ENCODE peak calls at places on chromosomes 1 and 21, in eight cellular contexts. One of them, this sample, is unnamed.

GRCh38 chr1:181064030-181064594 is 24.4 kb upstream of the IER5 start:
- DNase-seq in Panc1: no peak
- DNase-seq in stimulated activated CD4-positive, alpha-beta T cell treated with anti-CD3 and anti-CD28 coated beads, Interleukin-4, amount 100 ng/mL, for 1 hour: no peak
- DNase-seq in activated CD4-positive, alpha-beta T cell treated with anti-CD3 and anti-CD28 coated beads, Interleukin-2, amount 10 ng/mL, durations not matched to agents 7 days and 5 days: no peak
- DNase-seq in left lung: no peak
- DNase-seq in AG10803: no peak
- DNase-seq in CD8-positive, alpha-beta memory T cell: no peak
- DNase-seq in putamen: no peak
- DNase-seq in this sample: no peak

GRCh38 chr1:22949807-22950462 is 22.7 kb downstream of the LACTBL1 start:
- DNase-seq in left lung: no peak
- DNase-seq in stimulated activated CD4-positive, alpha-beta T cell treated with anti-CD3 and anti-CD28 coated beads, Interleukin-4, amount 100 ng/mL, for 1 hour: no peak
- DNase-seq in activated CD4-positive, alpha-beta T cell treated with anti-CD3 and anti-CD28 coated beads, Interleukin-2, amount 10 ng/mL, durations not matched to agents 7 days and 5 days: no peak
- DNase-seq in AG10803: peak
- DNase-seq in Panc1: no peak
- DNase-seq in putamen: no peak
- DNase-seq in CD8-positive, alpha-beta memory T cell: no peak
- DNase-seq in this sample: no peak

GRCh38 chr1:1003618-1004419 is 3.9 kb upstream of the HES4 start:
- DNase-seq in stimulated activated CD4-positive, alpha-beta T cell treated with anti-CD3 and anti-CD28 coated beads, Interleukin-4, amount 100 ng/mL, for 1 hour: no peak
- DNase-seq in AG10803: no peak
- DNase-seq in left lung: peak
- DNase-seq in activated CD4-positive, alpha-beta T cell treated with anti-CD3 and anti-CD28 coated beads, Interleukin-2, amount 10 ng/mL, durations not matched to agents 7 days and 5 days: no peak
- DNase-seq in putamen: no peak
- DNase-seq in Panc1: no peak
- DNase-seq in CD8-positive, alpha-beta memory T cell: no peak
- DNase-seq in this sample: no peak

GRCh38 chr1:92201973-92202372 is 15.7 kb upstream of the C1orf146 start:
- DNase-seq in Panc1: no peak
- DNase-seq in putamen: no peak
- DNase-seq in CD8-positive, alpha-beta memory T cell: no peak
- DNase-seq in AG10803: no peak
- DNase-seq in activated CD4-positive, alpha-beta T cell treated with anti-CD3 and anti-CD28 coated beads, Interleukin-2, amount 10 ng/mL, durations not matched to agents 7 days and 5 days: peak
- DNase-seq in left lung: no peak
- DNase-seq in stimulated activated CD4-positive, alpha-beta T cell treated with anti-CD3 and anti-CD28 coated beads, Interleukin-4, amount 100 ng/mL, for 1 hour: no peak
- DNase-seq in this sample: no peak

GRCh38 chr1:154593390-154593789 is 14.6 kb downstream of the ADAR start:
- DNase-seq in stimulated activated CD4-positive, alpha-beta T cell treated with anti-CD3 and anti-CD28 coated beads, Interleukin-4, amount 100 ng/mL, for 1 hour: no peak
- DNase-seq in Panc1: no peak
- DNase-seq in left lung: no peak
- DNase-seq in putamen: no peak
- DNase-seq in AG10803: no peak
- DNase-seq in CD8-positive, alpha-beta memory T cell: no peak
- DNase-seq in activated CD4-positive, alpha-beta T cell treated with anti-CD3 and anti-CD28 coated beads, Interleukin-2, amount 10 ng/mL, durations not matched to agents 7 days and 5 days: no peak
- DNase-seq in this sample: no peak

GRCh38 chr1:212247179-212247721 is 38.0 kb upstream of the PPP2R5A start:
- DNase-seq in stimulated activated CD4-positive, alpha-beta T cell treated with anti-CD3 and anti-CD28 coated beads, Interleukin-4, amount 100 ng/mL, for 1 hour: no peak
- DNase-seq in activated CD4-positive, alpha-beta T cell treated with anti-CD3 and anti-CD28 coated beads, Interleukin-2, amount 10 ng/mL, durations not matched to agents 7 days and 5 days: no peak
- DNase-seq in CD8-positive, alpha-beta memory T cell: no peak
- DNase-seq in putamen: no peak
- DNase-seq in Panc1: no peak
- DNase-seq in left lung: no peak
- DNase-seq in AG10803: peak
- DNase-seq in this sample: no peak

GRCh38 chr1:8360493-8361197 is 42.7 kb downstream of the SLC45A1 start:
- DNase-seq in activated CD4-positive, alpha-beta T cell treated with anti-CD3 and anti-CD28 coated beads, Interleukin-2, amount 10 ng/mL, durations not matched to agents 7 days and 5 days: no peak
- DNase-seq in stimulated activated CD4-positive, alpha-beta T cell treated with anti-CD3 and anti-CD28 coated beads, Interleukin-4, amount 100 ng/mL, for 1 hour: no peak
- DNase-seq in putamen: no peak
- DNase-seq in left lung: no peak
- DNase-seq in Panc1: no peak
- DNase-seq in AG10803: no peak
- DNase-seq in CD8-positive, alpha-beta memory T cell: no peak
- DNase-seq in this sample: no peak

GRCh38 chr1:32984090-32984828 is 19.6 kb upstream of the RNF19B start:
- DNase-seq in left lung: no peak
- DNase-seq in activated CD4-positive, alpha-beta T cell treated with anti-CD3 and anti-CD28 coated beads, Interleukin-2, amount 10 ng/mL, durations not matched to agents 7 days and 5 days: peak
- DNase-seq in Panc1: no peak
- DNase-seq in stimulated activated CD4-positive, alpha-beta T cell treated with anti-CD3 and anti-CD28 coated beads, Interleukin-4, amount 100 ng/mL, for 1 hour: no peak
- DNase-seq in putamen: peak
- DNase-seq in AG10803: peak
- DNase-seq in CD8-positive, alpha-beta memory T cell: peak
- DNase-seq in this sample: no peak

GRCh38 chr1:29649375-29650040 is 413.2 kb downstream of the PTPRU start:
- DNase-seq in left lung: no peak
- DNase-seq in stimulated activated CD4-positive, alpha-beta T cell treated with anti-CD3 and anti-CD28 coated beads, Interleukin-4, amount 100 ng/mL, for 1 hour: no peak
- DNase-seq in CD8-positive, alpha-beta memory T cell: no peak
- DNase-seq in AG10803: no peak
- DNase-seq in putamen: no peak
- DNase-seq in Panc1: no peak
- DNase-seq in activated CD4-positive, alpha-beta T cell treated with anti-CD3 and anti-CD28 coated beads, Interleukin-2, amount 10 ng/mL, durations not matched to agents 7 days and 5 days: no peak
- DNase-seq in this sample: no peak

GRCh38 chr1:110463695-110464094 is 12.7 kb downstream of the PROK1 start:
- DNase-seq in AG10803: no peak
- DNase-seq in activated CD4-positive, alpha-beta T cell treated with anti-CD3 and anti-CD28 coated beads, Interleukin-2, amount 10 ng/mL, durations not matched to agents 7 days and 5 days: no peak
- DNase-seq in Panc1: no peak
- DNase-seq in putamen: no peak
- DNase-seq in left lung: no peak
- DNase-seq in stimulated activated CD4-positive, alpha-beta T cell treated with anti-CD3 and anti-CD28 coated beads, Interleukin-4, amount 100 ng/mL, for 1 hour: no peak
- DNase-seq in CD8-positive, alpha-beta memory T cell: no peak
- DNase-seq in this sample: no peak

GRCh38 chr1:52599236-52599635 is 2.9 kb upstream of the GPX7 start:
- DNase-seq in putamen: no peak
- DNase-seq in AG10803: no peak
- DNase-seq in stimulated activated CD4-positive, alpha-beta T cell treated with anti-CD3 and anti-CD28 coated beads, Interleukin-4, amount 100 ng/mL, for 1 hour: no peak
- DNase-seq in Panc1: no peak
- DNase-seq in left lung: no peak
- DNase-seq in activated CD4-positive, alpha-beta T cell treated with anti-CD3 and anti-CD28 coated beads, Interleukin-2, amount 10 ng/mL, durations not matched to agents 7 days and 5 days: no peak
- DNase-seq in CD8-positive, alpha-beta memory T cell: no peak
- DNase-seq in this sample: no peak

GRCh38 chr1:27609618-27610240 is 5.8 kb upstream of the AHDC1 start:
- DNase-seq in activated CD4-positive, alpha-beta T cell treated with anti-CD3 and anti-CD28 coated beads, Interleukin-2, amount 10 ng/mL, durations not matched to agents 7 days and 5 days: no peak
- DNase-seq in putamen: no peak
- DNase-seq in Panc1: no peak
- DNase-seq in left lung: no peak
- DNase-seq in AG10803: no peak
- DNase-seq in CD8-positive, alpha-beta memory T cell: no peak
- DNase-seq in stimulated activated CD4-positive, alpha-beta T cell treated with anti-CD3 and anti-CD28 coated beads, Interleukin-4, amount 100 ng/mL, for 1 hour: no peak
- DNase-seq in this sample: no peak

GRCh38 chr1:8495928-8496401 is 178.1 kb downstream of the SLC45A1 start:
- DNase-seq in CD8-positive, alpha-beta memory T cell: peak
- DNase-seq in left lung: no peak
- DNase-seq in putamen: no peak
- DNase-seq in activated CD4-positive, alpha-beta T cell treated with anti-CD3 and anti-CD28 coated beads, Interleukin-2, amount 10 ng/mL, durations not matched to agents 7 days and 5 days: no peak
- DNase-seq in AG10803: no peak
- DNase-seq in Panc1: no peak
- DNase-seq in stimulated activated CD4-positive, alpha-beta T cell treated with anti-CD3 and anti-CD28 coated beads, Interleukin-4, amount 100 ng/mL, for 1 hour: peak
- DNase-seq in this sample: no peak

GRCh38 chr1:168333562-168334256 is 53.0 kb downstream of the TBX19 start:
- DNase-seq in stimulated activated CD4-positive, alpha-beta T cell treated with anti-CD3 and anti-CD28 coated beads, Interleukin-4, amount 100 ng/mL, for 1 hour: no peak
- DNase-seq in left lung: no peak
- DNase-seq in CD8-positive, alpha-beta memory T cell: no peak
- DNase-seq in AG10803: no peak
- DNase-seq in activated CD4-positive, alpha-beta T cell treated with anti-CD3 and anti-CD28 coated beads, Interleukin-2, amount 10 ng/mL, durations not matched to agents 7 days and 5 days: no peak
- DNase-seq in Panc1: no peak
- DNase-seq in putamen: no peak
- DNase-seq in this sample: no peak

GRCh38 chr1:89087241-89087640 is 22.2 kb upstream of the GBP1 start:
- DNase-seq in putamen: no peak
- DNase-seq in stimulated activated CD4-positive, alpha-beta T cell treated with anti-CD3 and anti-CD28 coated beads, Interleukin-4, amount 100 ng/mL, for 1 hour: no peak
- DNase-seq in activated CD4-positive, alpha-beta T cell treated with anti-CD3 and anti-CD28 coated beads, Interleukin-2, amount 10 ng/mL, durations not matched to agents 7 days and 5 days: no peak
- DNase-seq in left lung: no peak
- DNase-seq in AG10803: peak
- DNase-seq in Panc1: no peak
- DNase-seq in CD8-positive, alpha-beta memory T cell: no peak
- DNase-seq in this sample: no peak

GRCh38 chr1:183911285-183911684 is 106.4 kb downstream of the RGL1 start:
- DNase-seq in stimulated activated CD4-positive, alpha-beta T cell treated with anti-CD3 and anti-CD28 coated beads, Interleukin-4, amount 100 ng/mL, for 1 hour: no peak
- DNase-seq in left lung: no peak
- DNase-seq in AG10803: no peak
- DNase-seq in Panc1: no peak
- DNase-seq in activated CD4-positive, alpha-beta T cell treated with anti-CD3 and anti-CD28 coated beads, Interleukin-2, amount 10 ng/mL, durations not matched to agents 7 days and 5 days: no peak
- DNase-seq in CD8-positive, alpha-beta memory T cell: no peak
- DNase-seq in putamen: no peak
- DNase-seq in this sample: no peak

GRCh38 chr1:219555802-219556201 is 57.1 kb downstream of the ZC3H11B start:
- DNase-seq in AG10803: peak
- DNase-seq in left lung: no peak
- DNase-seq in stimulated activated CD4-positive, alpha-beta T cell treated with anti-CD3 and anti-CD28 coated beads, Interleukin-4, amount 100 ng/mL, for 1 hour: no peak
- DNase-seq in CD8-positive, alpha-beta memory T cell: no peak
- DNase-seq in Panc1: no peak
- DNase-seq in activated CD4-positive, alpha-beta T cell treated with anti-CD3 and anti-CD28 coated beads, Interleukin-2, amount 10 ng/mL, durations not matched to agents 7 days and 5 days: no peak
- DNase-seq in putamen: peak
- DNase-seq in this sample: peak

GRCh38 chr1:208154679-208155078 is 89.5 kb downstream of the PLXNA2 start:
- DNase-seq in Panc1: no peak
- DNase-seq in AG10803: no peak
- DNase-seq in stimulated activated CD4-positive, alpha-beta T cell treated with anti-CD3 and anti-CD28 coated beads, Interleukin-4, amount 100 ng/mL, for 1 hour: no peak
- DNase-seq in activated CD4-positive, alpha-beta T cell treated with anti-CD3 and anti-CD28 coated beads, Interleukin-2, amount 10 ng/mL, durations not matched to agents 7 days and 5 days: no peak
- DNase-seq in CD8-positive, alpha-beta memory T cell: no peak
- DNase-seq in left lung: no peak
- DNase-seq in putamen: no peak
- DNase-seq in this sample: no peak

GRCh38 chr21:36004441-36004840 is 55.9 kb downstream of the SETD4 start:
- DNase-seq in stimulated activated CD4-positive, alpha-beta T cell treated with anti-CD3 and anti-CD28 coated beads, Interleukin-4, amount 100 ng/mL, for 1 hour: no peak
- DNase-seq in AG10803: peak
- DNase-seq in CD8-positive, alpha-beta memory T cell: no peak
- DNase-seq in activated CD4-positive, alpha-beta T cell treated with anti-CD3 and anti-CD28 coated beads, Interleukin-2, amount 10 ng/mL, durations not matched to agents 7 days and 5 days: no peak
- DNase-seq in left lung: no peak
- DNase-seq in putamen: no peak
- DNase-seq in Panc1: no peak
- DNase-seq in this sample: no peak

GRCh38 chr21:16563795-16564194 is 834.0 kb downstream of the USP25 start:
- DNase-seq in Panc1: no peak
- DNase-seq in stimulated activated CD4-positive, alpha-beta T cell treated with anti-CD3 and anti-CD28 coated beads, Interleukin-4, amount 100 ng/mL, for 1 hour: no peak
- DNase-seq in putamen: no peak
- DNase-seq in left lung: peak
- DNase-seq in AG10803: peak
- DNase-seq in activated CD4-positive, alpha-beta T cell treated with anti-CD3 and anti-CD28 coated beads, Interleukin-2, amount 10 ng/mL, durations not matched to agents 7 days and 5 days: no peak
- DNase-seq in CD8-positive, alpha-beta memory T cell: no peak
- DNase-seq in this sample: no peak

GRCh38 chr1:244639561-244639960 is 13.4 kb upstream of the DESI2 start:
- DNase-seq in CD8-positive, alpha-beta memory T cell: no peak
- DNase-seq in putamen: no peak
- DNase-seq in left lung: no peak
- DNase-seq in Panc1: no peak
- DNase-seq in stimulated activated CD4-positive, alpha-beta T cell treated with anti-CD3 and anti-CD28 coated beads, Interleukin-4, amount 100 ng/mL, for 1 hour: no peak
- DNase-seq in activated CD4-positive, alpha-beta T cell treated with anti-CD3 and anti-CD28 coated beads, Interleukin-2, amount 10 ng/mL, durations not matched to agents 7 days and 5 days: no peak
- DNase-seq in AG10803: no peak
- DNase-seq in this sample: no peak

GRCh38 chr1:203508463-203508862 is 14.5 kb downstream of the OPTC start:
- DNase-seq in AG10803: no peak
- DNase-seq in putamen: no peak
- DNase-seq in left lung: no peak
- DNase-seq in activated CD4-positive, alpha-beta T cell treated with anti-CD3 and anti-CD28 coated beads, Interleukin-2, amount 10 ng/mL, durations not matched to agents 7 days and 5 days: no peak
- DNase-seq in Panc1: no peak
- DNase-seq in CD8-positive, alpha-beta memory T cell: no peak
- DNase-seq in stimulated activated CD4-positive, alpha-beta T cell treated with anti-CD3 and anti-CD28 coated beads, Interleukin-4, amount 100 ng/mL, for 1 hour: no peak
- DNase-seq in this sample: no peak

GRCh38 chr1:109256971-109257681 is 7.8 kb downstream of the CELSR2 start:
- DNase-seq in activated CD4-positive, alpha-beta T cell treated with anti-CD3 and anti-CD28 coated beads, Interleukin-2, amount 10 ng/mL, durations not matched to agents 7 days and 5 days: no peak
- DNase-seq in CD8-positive, alpha-beta memory T cell: no peak
- DNase-seq in stimulated activated CD4-positive, alpha-beta T cell treated with anti-CD3 and anti-CD28 coated beads, Interleukin-4, amount 100 ng/mL, for 1 hour: no peak
- DNase-seq in AG10803: no peak
- DNase-seq in putamen: no peak
- DNase-seq in left lung: no peak
- DNase-seq in Panc1: no peak
- DNase-seq in this sample: no peak

GRCh38 chr1:58885998-58886397 is 102.2 kb upstream of the JUN start:
- DNase-seq in activated CD4-positive, alpha-beta T cell treated with anti-CD3 and anti-CD28 coated beads, Interleukin-2, amount 10 ng/mL, durations not matched to agents 7 days and 5 days: peak
- DNase-seq in CD8-positive, alpha-beta memory T cell: peak
- DNase-seq in stimulated activated CD4-positive, alpha-beta T cell treated with anti-CD3 and anti-CD28 coated beads, Interleukin-4, amount 100 ng/mL, for 1 hour: no peak
- DNase-seq in AG10803: peak
- DNase-seq in Panc1: no peak
- DNase-seq in left lung: no peak
- DNase-seq in putamen: no peak
- DNase-seq in this sample: no peak

GRCh38 chr1:33132549-33132948 is 49.3 kb downstream of the TRIM62 start:
- DNase-seq in Panc1: no peak
- DNase-seq in stimulated activated CD4-positive, alpha-beta T cell treated with anti-CD3 and anti-CD28 coated beads, Interleukin-4, amount 100 ng/mL, for 1 hour: no peak
- DNase-seq in AG10803: no peak
- DNase-seq in putamen: no peak
- DNase-seq in CD8-positive, alpha-beta memory T cell: no peak
- DNase-seq in activated CD4-positive, alpha-beta T cell treated with anti-CD3 and anti-CD28 coated beads, Interleukin-2, amount 10 ng/mL, durations not matched to agents 7 days and 5 days: no peak
- DNase-seq in left lung: no peak
- DNase-seq in this sample: no peak